ENCODE peak calls at places on chromosomes 11 and 22, in five cellular contexts. N is endothelial cell of umbilical vein; C is thoracic aorta; S is heart right ventricle; G is CD4-positive, alpha-beta T cell. U is an unnamed sample.

GRCh38 chr11:72864692-72865655 is 50.8 kb downstream of the ATG16L2 start:
- DNase-seq in S (no peak), G (no peak), N (peak; percentile 96), C (no peak), U (no peak)

GRCh38 chr11:119482561-119483001 is 59.6 kb upstream of the THY1 start:
- DNase-seq in N (no peak), C (no peak), S (no peak), G (no peak), U (no peak)

GRCh38 chr22:44475706-44476105 is 22.3 kb downstream of the RTL6 start:
- DNase-seq in G (no peak), N (no peak), C (no peak), S (no peak), U (no peak)

GRCh38 chr22:24525416-24526037 is 29.4 kb downstream of the GUCD1 start:
- DNase-seq in G (peak; percentile 72), S (peak; percentile 75), N (peak; percentile 72), C (peak; percentile 28), U (no peak)

GRCh38 chr11:90330632-90331031 is 107.8 kb upstream of the CHORDC1 start:
- DNase-seq in N (no peak), G (no peak), C (no peak), S (no peak), U (no peak)

GRCh38 chr11:32478277-32478731 is 43.0 kb upstream of the WT1 start:
- DNase-seq in S (no peak), G (no peak), C (no peak), N (no peak), U (no peak)

GRCh38 chr11:64150481-64151239 is 15.3 kb downstream of the MACROD1 start:
- DNase-seq in C (no peak), G (no peak), S (peak; percentile 71), N (no peak), U (no peak)

GRCh38 chr11:113014731-113015455 is 53.7 kb downstream of the NCAM1 start:
- DNase-seq in G (no peak), S (peak; percentile 70), N (no peak), C (no peak), U (no peak)

GRCh38 chr11:6925636-6926207 is 504 bp upstream of the ZNF215 start:
- DNase-seq in G (no peak), N (peak; percentile 26), C (no peak), S (no peak), U (no peak)

GRCh38 chr22:20979243-20979809 is 2.8 kb upstream of the LZTR1 start:
- DNase-seq in N (peak; percentile 75), G (no peak), C (no peak), S (peak; percentile 60), U (no peak)

GRCh38 chr11:64971421-64972233 is at the start of gene MAJIN:
- DNase-seq in C (peak; percentile 32), S (peak; percentile 95), G (peak; percentile 83), N (peak; percentile 90), U (no peak)

GRCh38 chr11:69830086-69830485 is 10.9 kb upstream of the FGF3 start:
- DNase-seq in S (no peak), C (no peak), G (no peak), N (no peak), U (no peak)

DNA sequence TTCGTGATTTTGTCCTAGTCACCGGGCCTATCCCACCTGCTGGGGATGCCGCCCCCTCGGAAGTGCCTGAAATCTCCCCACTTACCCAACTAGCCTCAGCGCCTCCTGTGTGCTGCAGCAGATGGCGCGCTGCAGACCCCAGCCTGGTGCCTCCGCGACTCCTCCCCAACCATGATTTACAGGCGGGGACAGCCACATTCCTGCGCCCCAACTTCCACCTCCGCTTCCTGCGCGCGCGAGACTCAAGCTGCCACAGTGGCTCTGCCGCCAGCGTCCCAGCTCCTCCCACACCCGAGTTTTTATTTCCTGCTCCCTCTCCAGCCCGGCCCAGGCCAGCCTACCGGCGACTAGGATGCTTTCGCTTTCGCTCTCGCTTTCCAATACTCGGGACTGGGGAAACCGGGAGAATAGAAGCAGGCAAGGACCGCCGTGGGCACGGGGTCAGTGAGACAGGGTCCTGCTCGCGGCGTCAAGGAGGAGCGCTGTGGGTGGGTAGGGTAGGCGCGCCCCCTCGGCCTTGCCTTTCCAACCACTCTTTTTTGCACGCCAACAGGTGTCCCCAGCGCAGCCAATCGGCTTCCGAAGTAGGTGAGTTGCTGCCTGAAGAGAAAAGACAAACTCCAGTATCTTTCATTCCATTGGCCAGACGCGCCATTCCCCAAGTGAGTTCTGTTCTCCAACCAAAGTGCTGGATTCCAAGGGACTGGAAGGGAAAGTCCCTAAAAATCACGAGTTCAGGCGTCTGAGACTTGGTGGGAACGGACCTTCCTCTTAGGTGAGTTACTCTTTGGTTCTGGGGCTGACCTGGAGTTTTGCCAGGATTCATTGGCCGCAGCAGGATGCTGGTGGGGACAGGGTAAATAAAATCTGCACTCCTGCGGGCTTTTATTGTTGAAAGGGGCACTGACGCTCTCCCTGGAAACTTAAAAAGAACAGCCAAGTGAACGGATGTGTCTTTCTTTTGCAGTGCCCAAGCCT is at the start of gene FAM111A:
- DNase-seq in G (peak; percentile 83), N (peak; percentile 91), C (peak; percentile 60), S (peak; percentile 86), U (peak; percentile 36)
- TF ChIP-seq CTCF in G (no peak), N (peak; percentile 47), C (no peak), S (peak; percentile 14), U (peak; percentile 24)

GRCh38 chr22:32545801-32546200 is 71.2 kb downstream of the FBXO7 start:
- DNase-seq in N (no peak), S (no peak), G (no peak), C (no peak), U (no peak)

GRCh38 chr22:32544953-32545558 is 70.4 kb downstream of the FBXO7 start:
- DNase-seq in G (no peak), N (no peak), S (no peak), C (no peak), U (no peak)

GRCh38 chr22:32548039-32548438 is 73.4 kb downstream of the FBXO7 start:
- DNase-seq in C (no peak), N (no peak), G (no peak), S (no peak), U (no peak)

GRCh38 chr22:32546480-32546879 is 71.9 kb downstream of the FBXO7 start:
- DNase-seq in C (no peak), N (no peak), S (no peak), G (no peak), U (no peak)

DNA sequence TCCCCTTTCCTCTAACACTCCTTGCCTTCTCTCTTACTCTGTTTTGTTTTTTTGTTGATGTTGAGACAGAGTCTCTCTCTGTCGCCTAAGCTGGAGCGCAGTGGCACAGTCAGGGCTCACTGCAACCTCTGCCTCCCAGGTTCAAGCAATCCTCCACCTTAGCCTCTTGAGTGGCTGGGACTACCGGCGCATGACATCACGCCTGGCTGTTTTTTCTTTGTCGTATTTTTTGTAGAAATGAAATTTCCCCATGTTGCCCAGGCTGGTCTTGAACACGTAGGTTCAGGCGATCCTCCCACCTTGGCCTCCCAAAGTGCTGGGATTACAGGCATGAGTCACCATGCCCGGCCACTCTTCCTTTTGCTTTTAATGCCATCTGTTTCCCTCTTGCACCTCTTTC is 72.3 kb downstream of the FBXO7 start:
- DNase-seq in N (no peak), S (no peak), C (no peak), G (no peak), U (no peak)
- H3K27ac ChIP-seq in N (no peak overlapping the region), S (no peak overlapping the region), C (no peak overlapping the region), G (no peak overlapping the region), U (peak overlapping the region; percentile 7)

GRCh38 chr22:46797355-46797754 is 34.9 kb downstream of the TBC1D22A start:
- DNase-seq in C (no peak), N (no peak), S (no peak), G (no peak), U (no peak)
- TF ChIP-seq CTCF in C (no peak), N (peak; percentile 31), S (peak; percentile 10), G (no peak), U (peak; percentile 34)

GRCh38 chr22:37481347-37481907 is 4.8 kb downstream of the MFNG start:
- DNase-seq in N (no peak), C (no peak), G (no peak), S (no peak), U (no peak)
- H3K27ac ChIP-seq in N (no peak overlapping the region), C (no peak overlapping the region), G (peak overlapping the region; percentile 55), S (no peak overlapping the region), U (no peak overlapping the region)

GRCh38 chr11:86291466-86292262 is 10.4 kb upstream of the HIKESHI start:
- DNase-seq in C (no peak), N (peak; percentile 49), S (no peak), G (peak; percentile 55), U (no peak)
- TF ChIP-seq CTCF in C (peak; percentile 56), N (peak; percentile 59), S (peak; percentile 67), G (peak; percentile 62), U (peak; percentile 68)

GRCh38 chr11:131764126-131764525 is 393.7 kb downstream of the NTM start:
- DNase-seq in G (no peak), N (no peak), S (no peak), C (no peak), U (no peak)
- H3K27ac ChIP-seq in G (no peak overlapping the region), N (no peak overlapping the region), S (no peak overlapping the region), C (no peak overlapping the region), U (no peak overlapping the region)

GRCh38 chr22:48253573-48253972 is 1491.1 kb downstream of the TBC1D22A start:
- DNase-seq in G (no peak), S (no peak), C (no peak), N (no peak), U (no peak)
- TF ChIP-seq CTCF in G (no peak), S (no peak), C (no peak), N (no peak), U (no peak)

U was measured in esophagus squamous epithelium.